ENCODE peak calls at places on chromosomes 1 and 21, in nine cellular contexts. One of them, this sample, is unnamed.

GRCh38 chr1:41317356-41317755 is 43.9 kb upstream of the FOXO6 start:
- DNase-seq in uterus: no peak
- DNase-seq in HepG2: no peak
- DNase-seq in heart left ventricle: no peak
- DNase-seq in right lobe of liver: no peak
- DNase-seq in ovary: no peak
- DNase-seq in A549: no peak
- DNase-seq in transverse colon: no peak
- DNase-seq in body of pancreas: no peak
- DNase-seq in this sample: no peak

GRCh38 chr1:205810448-205811157 is 2.4 kb downstream of the SLC41A1 start:
- DNase-seq in uterus: no peak
- DNase-seq in HepG2: no peak
- DNase-seq in heart left ventricle: no peak
- DNase-seq in right lobe of liver: no peak
- DNase-seq in ovary: no peak
- DNase-seq in A549: peak
- DNase-seq in transverse colon: no peak
- DNase-seq in body of pancreas: no peak
- DNase-seq in this sample: no peak

GRCh38 chr1:173601588-173601987 is 1.3 kb downstream of the SLC9C2 start:
- DNase-seq in uterus: no peak
- DNase-seq in HepG2: no peak
- DNase-seq in heart left ventricle: no peak
- DNase-seq in right lobe of liver: no peak
- DNase-seq in ovary: no peak
- DNase-seq in A549: no peak
- DNase-seq in transverse colon: no peak
- DNase-seq in body of pancreas: no peak
- DNase-seq in this sample: no peak

GRCh38 chr1:15106608-15107007 is 46.9 kb upstream of the TMEM51 start:
- DNase-seq in uterus: no peak
- DNase-seq in HepG2: no peak
- DNase-seq in heart left ventricle: no peak
- DNase-seq in right lobe of liver: no peak
- DNase-seq in ovary: no peak
- DNase-seq in A549: no peak
- DNase-seq in transverse colon: peak
- DNase-seq in body of pancreas: peak
- DNase-seq in this sample: no peak

GRCh38 chr1:205840524-205840923 is 9.4 kb downstream of the PM20D1 start:
- DNase-seq in uterus: no peak
- DNase-seq in HepG2: no peak
- DNase-seq in heart left ventricle: no peak
- DNase-seq in right lobe of liver: no peak
- DNase-seq in ovary: no peak
- DNase-seq in A549: no peak
- DNase-seq in transverse colon: no peak
- DNase-seq in body of pancreas: no peak
- DNase-seq in this sample: no peak

GRCh38 chr1:202861420-202862121 is 27.4 kb downstream of the RABIF start:
- DNase-seq in uterus: peak
- DNase-seq in HepG2: peak
- DNase-seq in heart left ventricle: peak
- DNase-seq in right lobe of liver: peak
- DNase-seq in ovary: peak
- DNase-seq in A549: peak
- DNase-seq in transverse colon: peak
- DNase-seq in body of pancreas: peak
- DNase-seq in this sample: peak

GRCh38 chr21:36207577-36208320 is 51.1 kb downstream of the DOP1B start:
- DNase-seq in uterus: no peak
- DNase-seq in HepG2: no peak
- DNase-seq in heart left ventricle: no peak
- DNase-seq in right lobe of liver: no peak
- DNase-seq in ovary: no peak
- DNase-seq in A549: no peak
- DNase-seq in transverse colon: no peak
- DNase-seq in body of pancreas: no peak
- DNase-seq in this sample: no peak

GRCh38 chr1:87174726-87175237 is 153.9 kb upstream of the LMO4 start:
- DNase-seq in uterus: no peak
- DNase-seq in HepG2: no peak
- DNase-seq in heart left ventricle: no peak
- DNase-seq in right lobe of liver: no peak
- DNase-seq in ovary: no peak
- DNase-seq in A549: no peak
- DNase-seq in transverse colon: no peak
- DNase-seq in body of pancreas: no peak
- DNase-seq in this sample: no peak

GRCh38 chr1:8051650-8052049 is 25.5 kb upstream of the ERRFI1 start:
- DNase-seq in uterus: no peak
- DNase-seq in HepG2: no peak
- DNase-seq in heart left ventricle: no peak
- DNase-seq in right lobe of liver: no peak
- DNase-seq in ovary: no peak
- DNase-seq in A549: no peak
- DNase-seq in transverse colon: no peak
- DNase-seq in body of pancreas: no peak
- DNase-seq in this sample: no peak

GRCh38 chr1:239816090-239816812 is 275.4 kb upstream of the FMN2 start:
- DNase-seq in uterus: peak
- DNase-seq in HepG2: peak
- DNase-seq in heart left ventricle: no peak
- DNase-seq in right lobe of liver: no peak
- DNase-seq in ovary: peak
- DNase-seq in A549: peak
- DNase-seq in transverse colon: peak
- DNase-seq in body of pancreas: peak
- DNase-seq in this sample: peak

GRCh38 chr1:153355445-153356071 is 2.1 kb upstream of the S100A9 start:
- DNase-seq in uterus: no peak
- DNase-seq in HepG2: peak
- DNase-seq in heart left ventricle: peak
- DNase-seq in right lobe of liver: peak
- DNase-seq in ovary: no peak
- DNase-seq in A549: peak
- DNase-seq in transverse colon: peak
- DNase-seq in body of pancreas: peak
- DNase-seq in this sample: no peak

GRCh38 chr1:226738995-226739695 is at the start of gene ITPKB:
- DNase-seq in uterus: peak
- DNase-seq in HepG2: no peak
- DNase-seq in heart left ventricle: peak
- DNase-seq in right lobe of liver: peak
- DNase-seq in ovary: peak
- DNase-seq in A549: no peak
- DNase-seq in transverse colon: peak
- DNase-seq in body of pancreas: peak
- DNase-seq in this sample: peak

GRCh38 chr1:156924478-156925153 is 4.2 kb downstream of the LRRC71 start:
- DNase-seq in uterus: no peak
- DNase-seq in HepG2: no peak
- DNase-seq in heart left ventricle: no peak
- DNase-seq in right lobe of liver: no peak
- DNase-seq in ovary: no peak
- DNase-seq in A549: no peak
- DNase-seq in transverse colon: no peak
- DNase-seq in body of pancreas: no peak
- DNase-seq in this sample: no peak

GRCh38 chr1:110235839-110236682 is 25.9 kb downstream of the KCNC4 start:
- DNase-seq in uterus: no peak
- DNase-seq in HepG2: no peak
- DNase-seq in heart left ventricle: peak
- DNase-seq in right lobe of liver: no peak
- DNase-seq in ovary: no peak
- DNase-seq in A549: no peak
- DNase-seq in transverse colon: no peak
- DNase-seq in body of pancreas: no peak
- DNase-seq in this sample: no peak

GRCh38 chr1:161770250-161770649 is 4.1 kb downstream of the ATF6 start:
- DNase-seq in uterus: no peak
- DNase-seq in HepG2: no peak
- DNase-seq in heart left ventricle: no peak
- DNase-seq in right lobe of liver: no peak
- DNase-seq in ovary: no peak
- DNase-seq in A549: no peak
- DNase-seq in transverse colon: no peak
- DNase-seq in body of pancreas: no peak
- DNase-seq in this sample: no peak

GRCh38 chr21:44461005-44461404 is 5.7 kb downstream of the LRRC3 start:
- DNase-seq in uterus: no peak
- DNase-seq in HepG2: no peak
- DNase-seq in heart left ventricle: no peak
- DNase-seq in right lobe of liver: peak
- DNase-seq in ovary: no peak
- DNase-seq in A549: no peak
- DNase-seq in transverse colon: no peak
- DNase-seq in body of pancreas: no peak
- DNase-seq in this sample: peak

GRCh38 chr21:44460441-44460755 is 5.1 kb downstream of the LRRC3 start:
- DNase-seq in uterus: no peak
- DNase-seq in HepG2: no peak
- DNase-seq in heart left ventricle: no peak
- DNase-seq in right lobe of liver: no peak
- DNase-seq in ovary: no peak
- DNase-seq in A549: no peak
- DNase-seq in transverse colon: no peak
- DNase-seq in body of pancreas: no peak
- DNase-seq in this sample: no peak

GRCh38 chr21:44462090-44462833 is 7.0 kb downstream of the LRRC3 start:
- DNase-seq in uterus: no peak
- DNase-seq in HepG2: no peak
- DNase-seq in heart left ventricle: peak
- DNase-seq in right lobe of liver: peak
- DNase-seq in ovary: no peak
- DNase-seq in A549: no peak
- DNase-seq in transverse colon: no peak
- DNase-seq in body of pancreas: no peak
- DNase-seq in this sample: peak

GRCh38 chr21:44462834-44463200 is 7.5 kb downstream of the LRRC3 start:
- DNase-seq in uterus: no peak
- DNase-seq in HepG2: no peak
- DNase-seq in heart left ventricle: no peak
- DNase-seq in right lobe of liver: peak
- DNase-seq in ovary: no peak
- DNase-seq in A549: no peak
- DNase-seq in transverse colon: no peak
- DNase-seq in body of pancreas: no peak
- DNase-seq in this sample: no peak

DNA sequence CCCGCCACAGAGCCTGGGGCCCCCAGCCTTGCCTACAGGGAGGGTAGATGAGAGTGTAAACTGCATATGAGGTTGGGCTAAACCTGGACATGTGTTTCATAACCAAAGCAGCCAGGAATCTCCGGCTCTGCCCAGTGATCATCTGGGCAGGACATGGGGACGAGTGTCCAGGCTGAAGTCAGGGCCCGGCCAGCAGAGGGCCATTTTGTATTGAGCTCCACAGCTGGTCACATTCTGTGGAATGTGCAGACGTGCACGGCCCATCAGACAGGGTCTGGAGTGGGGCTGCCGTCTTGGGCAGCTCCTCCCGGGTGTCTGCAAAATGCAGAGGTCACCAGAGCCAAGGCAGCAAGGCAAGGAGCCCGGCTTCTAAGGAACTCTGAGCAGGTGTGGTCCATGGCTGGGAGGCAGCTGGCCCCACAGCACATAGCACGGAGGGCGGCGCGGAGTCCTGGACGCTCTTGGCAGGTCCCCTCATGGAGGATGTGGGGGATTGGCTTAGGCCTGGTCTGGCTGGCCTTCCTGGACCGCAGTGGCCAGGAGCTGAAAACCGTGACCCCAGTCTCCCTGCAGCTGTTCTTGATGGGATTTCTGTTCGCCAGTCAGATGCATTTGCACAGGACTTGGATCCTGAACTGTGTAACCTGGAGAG is 6.3 kb downstream of the LRRC3 start:
- DNase-seq in uterus: no peak
- DNase-seq in HepG2: peak
- DNase-seq in heart left ventricle: peak
- DNase-seq in right lobe of liver: peak
- DNase-seq in ovary: no peak
- DNase-seq in A549: no peak
- DNase-seq in transverse colon: no peak
- DNase-seq in body of pancreas: no peak
- DNase-seq in this sample: peak
- TF ChIP-seq CTCF in uterus: no peak
- TF ChIP-seq CTCF in HepG2: peak
- TF ChIP-seq CTCF in heart left ventricle: peak
- TF ChIP-seq CTCF in right lobe of liver: peak
- TF ChIP-seq CTCF in ovary: no peak
- TF ChIP-seq CTCF in A549: no peak
- TF ChIP-seq CTCF in transverse colon: no peak
- TF ChIP-seq CTCF in body of pancreas: no peak
- TF ChIP-seq CTCF in this sample: no peak

GRCh38 chr1:230427981-230428380 is 1.8 kb upstream of the PGBD5 start:
- DNase-seq in uterus: no peak
- DNase-seq in HepG2: no peak
- DNase-seq in heart left ventricle: no peak
- DNase-seq in right lobe of liver: no peak
- DNase-seq in ovary: no peak
- DNase-seq in A549: no peak
- DNase-seq in transverse colon: no peak
- DNase-seq in body of pancreas: no peak
- DNase-seq in this sample: no peak
- TF ChIP-seq POLR2A in uterus: no peak
- TF ChIP-seq POLR2A in HepG2: no peak
- TF ChIP-seq POLR2A in heart left ventricle: no peak
- TF ChIP-seq POLR2A in right lobe of liver: no peak
- TF ChIP-seq POLR2A in ovary: no peak
- TF ChIP-seq POLR2A in A549: no peak
- TF ChIP-seq POLR2A in transverse colon: no peak
- TF ChIP-seq POLR2A in body of pancreas: no peak
- TF ChIP-seq POLR2A in this sample: no peak

GRCh38 chr1:55168353-55168752 is 46.8 kb downstream of the USP24 start:
- DNase-seq in uterus: no peak
- DNase-seq in HepG2: no peak
- DNase-seq in heart left ventricle: no peak
- DNase-seq in right lobe of liver: no peak
- DNase-seq in ovary: no peak
- DNase-seq in A549: no peak
- DNase-seq in transverse colon: no peak
- DNase-seq in body of pancreas: no peak
- DNase-seq in this sample: no peak
- TF ChIP-seq CTCF in uterus: no peak
- TF ChIP-seq CTCF in HepG2: no peak
- TF ChIP-seq CTCF in heart left ventricle: no peak
- TF ChIP-seq CTCF in right lobe of liver: no peak
- TF ChIP-seq CTCF in ovary: no peak
- TF ChIP-seq CTCF in A549: no peak
- TF ChIP-seq CTCF in transverse colon: no peak
- TF ChIP-seq CTCF in body of pancreas: no peak
- TF ChIP-seq CTCF in this sample: no peak

GRCh38 chr1:209769956-209770355 is 14.1 kb downstream of the TRAF3IP3 start:
- DNase-seq in uterus: no peak
- DNase-seq in HepG2: no peak
- DNase-seq in heart left ventricle: no peak
- DNase-seq in right lobe of liver: no peak
- DNase-seq in ovary: no peak
- DNase-seq in A549: no peak
- DNase-seq in transverse colon: no peak
- DNase-seq in body of pancreas: no peak
- DNase-seq in this sample: no peak
- TF ChIP-seq POLR2A in uterus: no peak
- TF ChIP-seq POLR2A in HepG2: no peak
- TF ChIP-seq POLR2A in heart left ventricle: no peak
- TF ChIP-seq POLR2A in right lobe of liver: no peak
- TF ChIP-seq POLR2A in ovary: no peak
- TF ChIP-seq POLR2A in A549: no peak
- TF ChIP-seq POLR2A in transverse colon: no peak
- TF ChIP-seq POLR2A in body of pancreas: no peak
- TF ChIP-seq POLR2A in this sample: no peak